ENCODE peak calls at places on chromosomes 7 and 10, in six cellular contexts. S, M, I, O, Z and Q are unnamed samples.
A peak's percentile ranks its signal among the peaks of the same experiment; 100 is the strongest.

GRCh38 chr10:112202561-112203241 is 19.1 kb upstream of the GPAM start:
- DNase-seq in S (no peak), Z (no peak), O (no peak), M (peak; percentile 76), I (no peak), Q (no peak)

GRCh38 chr10:92972066-92972870 is 88.3 kb upstream of the CYP26C1 start:
- DNase-seq in M (peak; percentile 76), S (no peak), Z (no peak), O (no peak), I (no peak), Q (no peak)

GRCh38 chr10:79937661-79938226 is 11.2 kb downstream of the SFTPD start:
- DNase-seq in S (no peak), I (peak; percentile 30), Z (no peak), M (no peak), O (no peak), Q (no peak)

GRCh38 chr10:37775612-37776011 is 81.8 kb downstream of the ZNF248 start:
- DNase-seq in S (no peak), M (no peak), I (no peak), Z (no peak), O (no peak), Q (no peak)

GRCh38 chr10:31142026-31142425 is 110.4 kb upstream of the ZNF438 start:
- DNase-seq in O (no peak), I (no peak), M (peak; percentile 70), S (no peak), Z (no peak), Q (no peak)

GRCh38 chr7:43929529-43930457 is 3.6 kb downstream of the UBE2D4 start:
- DNase-seq in Z (no peak), I (no peak), M (no peak), S (no peak), O (no peak), Q (no peak)

GRCh38 chr7:5752663-5753062 is 28.8 kb downstream of the RNF216 start:
- DNase-seq in I (no peak), M (no peak), O (no peak), Z (no peak), S (no peak), Q (no peak)

GRCh38 chr10:11354823-11355222 is 256.6 kb downstream of the USP6NL start:
- DNase-seq in Z (no peak), M (no peak), O (no peak), S (no peak), I (no peak), Q (no peak)

GRCh38 chr7:271266-272107 is 18.5 kb upstream of the FOXL3 start:
- DNase-seq in M (peak; percentile 24), S (no peak), Z (no peak), I (no peak), O (no peak), Q (no peak)

GRCh38 chr7:43570688-43571365 is 12.1 kb upstream of the STK17A start:
- DNase-seq in M (no peak), Z (no peak), O (no peak), S (no peak), I (no peak), Q (no peak)

GRCh38 chr7:100489121-100489520 is 5.4 kb downstream of the NYAP1 start:
- DNase-seq in Z (no peak), I (no peak), O (no peak), M (no peak), S (no peak), Q (no peak)

GRCh38 chr10:35035641-35036040 is 54.5 kb downstream of the CUL2 start:
- DNase-seq in S (no peak), Z (no peak), O (no peak), I (no peak), M (no peak), Q (no peak)